ENCODE peak calls at places on chromosomes 16 and 17, in six cellular contexts. L is tibial nerve, K is heart left ventricle, I is astrocyte of the cerebellum, S is OCI-LY7, C is HFF-Myc. M is an unnamed sample.

GRCh38 chr16:53100131-53100748 is 45.4 kb downstream of the CHD9 start:
- DNase-seq in L (no peak), K (no peak), I (no peak), S (peak; percentile 53), C (no peak), M (no peak)

GRCh38 chr16:82936941-82937551 is 310.3 kb downstream of the CDH13 start:
- DNase-seq in L (no peak), K (no peak), I (peak; percentile 65), S (no peak), C (peak; percentile 11), M (no peak)

GRCh38 chr16:58732545-58733247 is 1.4 kb downstream of the GOT2 start:
- DNase-seq in L (no peak), K (no peak), I (no peak), S (peak; percentile 41), C (no peak), M (peak; percentile 57)

GRCh38 chr17:9244066-9245052 is 223.0 kb downstream of the NTN1 start:
- DNase-seq in L (no peak), K (no peak), I (no peak), S (no peak), C (no peak), M (no peak)

GRCh38 chr16:15701975-15702970 is 52.2 kb downstream of the NDE1 start:
- DNase-seq in L (no peak), K (no peak), I (no peak), S (no peak), C (peak; percentile 39), M (no peak)

GRCh38 chr17:9470171-9470570 is 105.4 kb downstream of the STX8 start:
- DNase-seq in L (no peak), K (no peak), I (no peak), S (no peak), C (peak; percentile 15), M (no peak)

GRCh38 chr16:84144301-84144858 is 597 bp downstream of the HSDL1 start:
- DNase-seq in L (no peak), K (no peak), I (no peak), S (peak; percentile 53), C (no peak), M (peak; percentile 56)

GRCh38 chr17:41013606-41014005 is 4.7 kb upstream of the KRTAP3-1 start:
- DNase-seq in L (no peak), K (no peak), I (no peak), S (no peak), C (peak; percentile 80), M (no peak)

GRCh38 chr17:7023576-7024401 is 939 bp downstream of the BCL6B start:
- DNase-seq in L (peak; percentile 84), K (peak; percentile 90), I (no peak), S (peak; percentile 53), C (no peak), M (peak; percentile 95)

GRCh38 chr16:50531901-50532300 is 16.3 kb upstream of the NKD1 start:
- DNase-seq in L (no peak), K (no peak), I (no peak), S (no peak), C (no peak), M (no peak)

GRCh38 chr16:83942815-83943515 is 10.1 kb upstream of the OSGIN1 start:
- DNase-seq in L (no peak), K (no peak), I (no peak), S (no peak), C (no peak), M (no peak)

GRCh38 chr16:3140603-3141427 is 6.0 kb downstream of the ZNF213 start:
- DNase-seq in L (no peak), K (peak; percentile 20), I (no peak), S (no peak), C (no peak), M (no peak)

GRCh38 chr16:1527836-1528811 is 5.3 kb upstream of the TMEM204 start:
- DNase-seq in L (no peak), K (peak; percentile 82), I (no peak), S (no peak), C (no peak), M (no peak)

GRCh38 chr16:87392823-87393679 is 915 bp downstream of the MAP1LC3B start:
- DNase-seq in L (no peak), K (peak; percentile 55), I (no peak), S (peak; percentile 60), C (no peak), M (no peak)

GRCh38 chr17:17567631-17568030 is 23.9 kb downstream of the PEMT start:
- DNase-seq in L (peak; percentile 51), K (peak; percentile 90), I (peak; percentile 42), S (no peak), C (no peak), M (no peak)

GRCh38 chr17:30450125-30451027 is 26.8 kb upstream of the GOSR1 start:
- DNase-seq in L (no peak), K (no peak), I (no peak), S (no peak), C (no peak), M (no peak)

GRCh38 chr17:33989357-33990148 is 265.5 kb upstream of the CCL2 start:
- DNase-seq in L (no peak), K (no peak), I (no peak), S (no peak), C (no peak), M (no peak)

GRCh38 chr16:29317269-29317668 is 89.2 kb downstream of the NPIPB11 start:
- DNase-seq in L (no peak), K (no peak), I (no peak), S (no peak), C (no peak), M (no peak)

GRCh38 chr17:66775262-66775661 is 59.7 kb upstream of the CACNG5 start:
- DNase-seq in L (no peak), K (no peak), I (no peak), S (peak; percentile 55), C (no peak), M (no peak)

GRCh38 chr17:69492410-69493071 is 78.0 kb downstream of the MAP2K6 start:
- DNase-seq in L (no peak), K (no peak), I (peak; percentile 83), S (no peak), C (peak; percentile 88), M (no peak)

GRCh38 chr17:56870163-56870651 is 36.3 kb downstream of the DGKE start:
- DNase-seq in L (no peak), K (no peak), I (no peak), S (no peak), C (no peak), M (no peak)

GRCh38 chr17:933168-934083 is 46.1 kb downstream of the NXN start:
- DNase-seq in L (no peak), K (no peak), I (peak; percentile 97), S (no peak), C (no peak), M (no peak)

GRCh38 chr16:74635303-74635702 is 28.4 kb upstream of the GLG1 start:
- DNase-seq in L (no peak), K (no peak), I (no peak), S (no peak), C (no peak), M (no peak)

GRCh38 chr17:19781488-19782458 is 33.7 kb upstream of the ALDH3A1 start:
- DNase-seq in L (no peak), K (no peak), I (no peak), S (no peak), C (no peak), M (no peak)

GRCh38 chr17:61423967-61424649 is 24.5 kb downstream of the TBX2 start:
- DNase-seq in L (no peak), K (no peak), I (no peak), S (no peak), C (no peak), M (no peak)

GRCh38 chr16:54177052-54177856 is 109.3 kb downstream of the IRX3 start:
- DNase-seq in L (no peak), K (no peak), I (no peak), S (no peak), C (no peak), M (no peak)

GRCh38 chr17:72122002-72122310 is 1.1 kb downstream of the SOX9 start:
- DNase-seq in L (no peak), K (no peak), I (no peak), S (no peak), C (no peak), M (peak; percentile 68)
- TF ChIP-seq CTCF in L (no peak), K (no peak), I (no peak), S (no peak), C (no peak), M (no peak)

DNA sequence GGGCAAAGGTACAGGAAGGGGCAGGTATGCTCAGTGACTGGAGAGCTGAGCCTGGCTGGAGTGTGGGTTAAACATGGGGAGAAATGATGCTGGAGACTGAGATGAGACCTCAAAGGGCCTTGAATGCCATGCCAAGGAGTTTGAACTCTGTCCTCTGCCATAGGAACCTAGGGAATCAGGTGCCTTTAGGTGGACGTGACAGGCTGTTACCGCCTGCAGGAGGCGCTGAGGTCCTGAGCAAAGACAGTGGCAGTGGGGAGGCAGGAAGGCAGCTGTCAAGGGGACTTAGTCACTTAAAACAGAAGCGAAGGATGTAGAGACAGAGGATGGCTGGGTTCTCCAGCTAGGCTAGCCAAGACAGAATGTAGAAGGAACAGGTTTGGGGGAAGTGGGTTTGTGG is 9.1 kb downstream of the PSMB3 start:
- DNase-seq in L (no peak), K (no peak), I (no peak), S (peak; percentile 55), C (no peak), M (no peak)
- TF ChIP-seq CTCF in L (no peak), K (no peak), I (peak; percentile 42), S (peak; percentile 75), C (peak; percentile 57), M (peak; percentile 44)

GRCh38 chr17:8222380-8222629 is 11.9 kb upstream of the AURKB start:
- DNase-seq in L (no peak), K (no peak), I (no peak), S (peak; percentile 79), C (no peak), M (peak; percentile 62)
- TF ChIP-seq CTCF in L (no peak), K (no peak), I (no peak), S (no peak), C (no peak), M (no peak)

GRCh38 chr16:81278526-81278925 is 36.2 kb upstream of the GAN start:
- DNase-seq in L (no peak), K (no peak), I (no peak), S (no peak), C (no peak), M (no peak)

GRCh38 chr16:81280393-81280792 is 34.4 kb upstream of the GAN start:
- DNase-seq in L (no peak), K (no peak), I (no peak), S (no peak), C (no peak), M (no peak)

GRCh38 chr16:81284995-81285600 is 29.7 kb upstream of the GAN start:
- DNase-seq in L (no peak), K (no peak), I (no peak), S (no peak), C (no peak), M (no peak)

GRCh38 chr16:81279375-81279774 is 35.4 kb upstream of the GAN start:
- DNase-seq in L (no peak), K (no peak), I (no peak), S (no peak), C (no peak), M (no peak)

DNA sequence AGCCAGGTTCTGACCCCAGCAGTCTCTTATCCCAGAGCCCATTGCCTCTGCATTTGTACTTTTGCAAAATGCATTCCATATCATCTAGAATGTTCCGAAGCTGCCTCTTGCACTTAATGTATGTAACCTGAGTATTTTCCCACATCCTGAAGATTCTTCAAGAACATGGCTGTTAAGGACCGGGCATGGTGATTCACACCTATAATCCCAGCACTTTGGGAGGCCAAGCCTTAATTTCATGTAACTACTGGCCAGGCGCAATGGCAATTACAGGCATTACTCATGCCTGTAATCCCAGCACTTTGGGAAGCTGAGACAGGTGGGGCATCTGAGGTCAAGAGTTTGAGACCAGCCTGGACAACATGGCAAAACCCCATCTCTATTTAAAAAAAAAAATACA is 31.7 kb upstream of the GAN start:
- DNase-seq in L (no peak), K (no peak), I (no peak), S (no peak), C (no peak), M (no peak)
- TF ChIP-seq CTCF in L (no peak), K (no peak), I (no peak), S (no peak), C (no peak), M (no peak)